ENCODE peak calls at places on chromosomes 4 and X, in four cellular contexts. L is fibroblast of lung; T is activated gamma-delta T cell treated with Interleukin-2 at 50 U/mL for 16 hours; D is activated naive CD8-positive, alpha-beta T cell treated with anti-CD3 and anti-CD28 coated beads, Interleukin-2, amount 50 U/mL, for 16 hours. O is an unnamed sample.

GRCh38 chr4:14771504-14772175 is 230.6 kb upstream of the CPEB2 start:
- DNase-seq in L (no peak), D (no peak), T (no peak), O (peak)

GRCh38 chrX:41145920-41146608 is 60.8 kb downstream of the USP9X start:
- DNase-seq in T (no peak), L (peak), D (no peak), O (no peak)

GRCh38 chr4:138114434-138114833 is 127.7 kb downstream of the SLC7A11 start:
- DNase-seq in D (no peak), T (no peak), L (no peak), O (no peak)

GRCh38 chr4:57943672-57944071 is 833.5 kb upstream of the IGFBP7 start:
- DNase-seq in L (no peak), T (no peak), D (no peak), O (no peak)

GRCh38 chr4:95129708-95130343 is 372.1 kb downstream of the BMPR1B start:
- DNase-seq in D (no peak), L (peak), T (no peak), O (peak)

GRCh38 chrX:131783555-131784338 is 239.4 kb upstream of the STK26 start:
- DNase-seq in L (peak), D (no peak), T (peak), O (no peak)

GRCh38 chr4:86493460-86493859 is 100.7 kb upstream of the PTPN13 start:
- DNase-seq in L (peak), T (no peak), D (no peak), O (no peak)

GRCh38 chr4:141703497-141703896 is 67.1 kb downstream of the IL15 start:
- DNase-seq in L (no peak), T (no peak), D (no peak), O (no peak)

GRCh38 chr4:6916587-6917444 is 7.2 kb downstream of the TBC1D14 start:
- DNase-seq in D (no peak), T (peak), L (peak), O (no peak)

GRCh38 chr4:75950416-75950815 is 9.6 kb upstream of the NAAA start:
- DNase-seq in D (no peak), T (no peak), L (no peak), O (no peak)

O was measured in MG63.